ENCODE peak calls at places on chromosomes 11 and 22, in seven cellular contexts. X is HCT116, Q is SK-N-SH, T is GM12878, Y is K562, O is H1, N is HepG2. D is an unnamed sample.

GRCh38 chr11:60910711-60911366 is 3.1 kb upstream of the TMEM109 start:
- DNase-seq in N (no peak), Q (no peak), T (no peak), X (no peak), O (no peak), Y (no peak), D (no peak)

GRCh38 chr11:105399505-105399904 is 210.4 kb upstream of the GRIA4 start:
- DNase-seq in T (no peak), Q (no peak), X (no peak), Y (no peak), O (no peak), N (no peak), D (no peak)

GRCh38 chr11:118117790-118118601 is 31.2 kb upstream of the SMIM35 start:
- DNase-seq in Y (no peak), T (no peak), N (no peak), Q (no peak), X (no peak), O (no peak), D (no peak)

GRCh38 chr22:37172266-37173245 is 15.5 kb downstream of the C1QTNF6 start:
- DNase-seq in Y (no peak), X (no peak), Q (peak), N (no peak), T (no peak), O (no peak), D (no peak)

GRCh38 chr11:104531894-104532293 is 366.4 kb downstream of the CASP12 start:
- DNase-seq in N (no peak), Y (no peak), Q (no peak), T (no peak), O (no peak), X (no peak), D (no peak)

GRCh38 chr11:90134420-90135003 is at the start of gene NAALAD2:
- DNase-seq in T (no peak), N (peak), O (peak), Q (peak), Y (peak), X (no peak), D (no peak)

GRCh38 chr11:110305169-110306018 is 9.0 kb upstream of the RDX start:
- DNase-seq in Y (no peak), T (no peak), Q (peak), X (no peak), N (peak), O (no peak), D (no peak)

GRCh38 chr11:47477323-47477722 is 28.4 kb upstream of the RAPSN start:
- DNase-seq in Y (no peak), N (no peak), T (no peak), O (no peak), X (no peak), Q (no peak), D (no peak)

GRCh38 chr11:125995313-125995712 is 49.5 kb downstream of the VSIG10L2 start:
- DNase-seq in X (no peak), O (no peak), N (no peak), Q (no peak), Y (no peak), T (no peak), D (no peak)

DNA sequence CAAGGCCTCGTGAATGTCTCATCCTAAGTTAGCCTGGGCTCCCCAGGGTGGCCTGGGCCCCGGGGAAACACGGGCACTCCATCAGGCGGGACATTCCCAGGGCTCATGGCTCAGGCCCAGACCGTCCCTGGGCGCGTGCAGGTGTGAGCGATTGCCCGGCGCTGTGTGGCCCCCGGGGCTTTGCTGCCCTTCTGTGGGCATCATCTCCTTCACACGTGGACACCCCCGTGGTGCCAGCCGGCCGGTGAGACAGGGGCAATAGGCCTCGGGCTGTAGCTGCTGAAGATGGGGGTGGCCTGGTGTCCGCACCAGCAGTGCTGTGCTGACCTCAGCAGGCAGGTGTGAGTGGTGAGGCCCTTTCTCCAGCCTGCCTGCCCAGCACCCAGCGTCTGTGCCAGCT is 4.6 kb upstream of the SELENOO start:
- DNase-seq in N (no peak), O (no peak), X (no peak), T (no peak), Y (no peak), Q (no peak), D (no peak)
- TF ChIP-seq JUND in N (no peak), O (no peak), X (no peak), T (no peak), Y (no peak), Q (no peak), D (no peak)

GRCh38 chr11:69588270-69588669 is 52.7 kb upstream of the CCND1 start:
- DNase-seq in Y (no peak), N (peak), O (no peak), T (no peak), X (peak), Q (no peak), D (peak)
- TF ChIP-seq JUND in Y (no peak), N (no peak), O (no peak), T (no peak), X (no peak), Q (peak), D (no peak)

GRCh38 chr11:86990079-86990478 is 34.9 kb upstream of the FZD4 start:
- DNase-seq in O (no peak), X (no peak), Q (no peak), Y (no peak), T (no peak), N (no peak), D (no peak)

GRCh38 chr11:86988351-86988881 is 33.2 kb upstream of the FZD4 start:
- DNase-seq in Y (no peak), N (no peak), O (no peak), T (no peak), Q (no peak), X (no peak), D (no peak)

GRCh38 chr11:86990520-86990919 is 35.3 kb upstream of the FZD4 start:
- DNase-seq in Q (no peak), O (no peak), Y (no peak), X (peak), N (peak), T (no peak), D (peak)

GRCh38 chr11:86984701-86985100 is 29.5 kb upstream of the FZD4 start:
- DNase-seq in X (no peak), T (no peak), Y (no peak), O (no peak), N (no peak), Q (no peak), D (no peak)

DNA sequence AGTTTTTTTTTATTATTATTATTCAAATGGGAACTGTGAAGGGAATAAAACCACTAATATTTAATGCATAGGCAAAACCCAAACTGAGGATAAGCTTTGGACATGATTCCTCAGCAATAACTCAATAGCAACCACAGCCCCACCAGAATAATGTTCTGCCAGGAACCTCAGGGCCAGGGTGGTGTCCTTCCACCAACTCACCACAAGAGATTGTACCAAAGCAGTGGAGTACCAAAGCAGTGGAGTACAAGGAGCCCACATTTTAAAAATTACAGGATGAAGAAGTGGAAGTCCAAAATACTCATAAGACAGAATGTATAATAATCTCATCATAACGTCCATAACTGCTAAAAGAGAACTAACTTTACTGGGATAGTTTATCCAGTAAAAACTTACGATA is 32.5 kb upstream of the FZD4 start:
- DNase-seq in T (no peak), X (no peak), O (no peak), N (no peak), Y (no peak), Q (no peak), D (no peak)
- TF ChIP-seq JUND in T (no peak), X (no peak), O (no peak), N (no peak), Y (no peak), Q (no peak), D (no peak)

GRCh38 chr11:120532082-120532481 is 20.5 kb downstream of the GRIK4 start:
- DNase-seq in T (no peak), Y (no peak), Q (no peak), X (no peak), O (no peak), N (peak), D (no peak)

GRCh38 chr11:120528749-120529148 is 17.2 kb downstream of the GRIK4 start:
- DNase-seq in X (no peak), T (no peak), N (no peak), O (no peak), Y (no peak), Q (no peak), D (no peak)

GRCh38 chr11:120536091-120536796 is 24.7 kb downstream of the GRIK4 start:
- DNase-seq in Y (no peak), N (no peak), X (no peak), O (no peak), T (no peak), Q (no peak), D (no peak)

GRCh38 chr11:120529214-120529613 is 17.7 kb downstream of the GRIK4 start:
- DNase-seq in O (no peak), Q (no peak), T (no peak), N (no peak), X (no peak), Y (no peak), D (no peak)

GRCh38 chr11:120532511-120533196 is 21.1 kb downstream of the GRIK4 start:
- DNase-seq in O (no peak), T (no peak), Y (no peak), Q (no peak), X (no peak), N (peak), D (no peak)
- TF ChIP-seq JUND in O (peak), T (no peak), Y (no peak), Q (no peak), X (no peak), N (no peak), D (no peak)

DNA sequence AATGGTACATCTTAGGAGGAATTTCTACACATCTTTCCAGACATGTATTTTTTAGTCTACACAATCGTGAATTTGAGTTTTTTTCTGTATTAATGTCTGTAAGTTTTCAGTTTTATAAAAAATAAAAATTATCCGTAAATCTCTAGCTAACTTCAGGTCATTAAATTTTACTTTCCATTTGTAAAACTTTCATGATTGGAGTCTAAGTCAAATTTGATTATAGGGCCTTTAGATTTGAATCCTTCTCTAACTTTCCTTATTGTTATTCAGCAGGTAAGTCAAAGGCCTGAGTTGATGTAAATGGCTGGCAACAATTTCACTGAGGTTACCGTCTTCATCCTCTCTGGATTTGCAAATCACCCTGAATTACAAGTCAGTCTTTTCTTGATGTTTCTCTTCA is at the start of gene OR8I2:
- DNase-seq in Q (no peak), T (no peak), Y (no peak), X (no peak), N (no peak), O (no peak), D (no peak)
- TF ChIP-seq JUND in Q (no peak), T (no peak), Y (no peak), X (no peak), N (no peak), O (no peak), D (no peak)

GRCh38 chr11:70872950-70873735 is 379.2 kb downstream of the SHANK2 start:
- DNase-seq in Y (no peak), N (no peak), T (no peak), Q (no peak), O (peak), X (no peak), D (no peak)

GRCh38 chr11:70868341-70868885 is 384.0 kb downstream of the SHANK2 start:
- DNase-seq in O (no peak), X (no peak), T (no peak), Y (no peak), N (no peak), Q (no peak), D (no peak)

GRCh38 chr11:70871881-70872280 is 380.5 kb downstream of the SHANK2 start:
- DNase-seq in X (no peak), N (no peak), Q (no peak), T (no peak), O (no peak), Y (no peak), D (no peak)

GRCh38 chr11:70873736-70874412 is 378.5 kb downstream of the SHANK2 start:
- DNase-seq in N (no peak), T (no peak), Y (no peak), Q (no peak), X (no peak), O (no peak), D (no peak)

DNA sequence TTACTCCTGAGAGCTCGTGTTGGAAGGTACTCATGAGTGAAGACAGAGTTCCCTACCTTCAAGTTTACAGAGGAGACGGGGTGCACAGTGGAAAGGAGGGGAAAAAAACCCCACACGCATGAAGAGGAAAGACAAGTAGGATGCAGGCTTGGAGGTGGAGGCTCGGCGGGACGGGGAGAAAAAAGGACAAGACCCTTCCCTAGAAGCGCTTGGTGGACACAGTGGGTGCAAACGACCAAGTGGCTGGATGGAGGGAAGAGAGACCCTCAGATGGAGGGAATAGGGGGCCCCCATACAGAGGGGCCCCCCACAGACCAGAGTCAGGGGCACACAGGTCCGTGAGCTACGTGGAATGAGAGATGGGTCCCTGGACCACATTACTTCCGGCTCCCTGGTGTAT is 380.1 kb downstream of the SHANK2 start:
- DNase-seq in Y (no peak), N (no peak), O (no peak), X (no peak), Q (no peak), T (no peak), D (no peak)
- TF ChIP-seq JUND in Y (no peak), N (no peak), O (no peak), X (no peak), Q (no peak), T (no peak), D (no peak)

D was measured in T47D.